ENCODE peak calls at places on chromosomes 4 and X, in seven cellular contexts. One of them, this sample, is unnamed. For H3K27me3, the result is how much of the 10 kb centered on the place peaks cover.

GRCh38 chr4:6595897-6596537 is 21.0 kb downstream of the MAN2B2 start:
- DNase-seq in gastrocnemius medialis: no peak
- DNase-seq in IMR-90: no peak
- DNase-seq in GM23338: peak
- DNase-seq in lung: no peak
- DNase-seq in heart right ventricle: no peak
- DNase-seq in Panc1: no peak
- DNase-seq in this sample: no peak

GRCh38 chrX:134682081-134682480 is 23.8 kb upstream of the PLAC1 start:
- DNase-seq in gastrocnemius medialis: no peak
- DNase-seq in IMR-90: no peak
- DNase-seq in GM23338: no peak
- DNase-seq in lung: no peak
- DNase-seq in heart right ventricle: no peak
- DNase-seq in Panc1: no peak
- DNase-seq in this sample: no peak

GRCh38 chr4:12319765-12320164 is 891.1 kb upstream of the HS3ST1 start:
- DNase-seq in gastrocnemius medialis: no peak
- DNase-seq in IMR-90: no peak
- DNase-seq in GM23338: no peak
- DNase-seq in lung: no peak
- DNase-seq in heart right ventricle: no peak
- DNase-seq in Panc1: no peak
- DNase-seq in this sample: no peak

GRCh38 chrX:45527834-45528233 is 327.2 kb upstream of the DIPK2B start:
- DNase-seq in gastrocnemius medialis: no peak
- DNase-seq in IMR-90: peak
- DNase-seq in GM23338: no peak
- DNase-seq in lung: no peak
- DNase-seq in heart right ventricle: no peak
- DNase-seq in Panc1: no peak
- DNase-seq in this sample: no peak

GRCh38 chrX:9856596-9856995 is 70.4 kb downstream of the SHROOM2 start:
- DNase-seq in gastrocnemius medialis: no peak
- DNase-seq in IMR-90: no peak
- DNase-seq in GM23338: no peak
- DNase-seq in lung: no peak
- DNase-seq in heart right ventricle: no peak
- DNase-seq in Panc1: no peak
- DNase-seq in this sample: no peak

GRCh38 chrX:24298191-24298590 is 15.7 kb downstream of the SUPT20HL2 start:
- DNase-seq in gastrocnemius medialis: no peak
- DNase-seq in IMR-90: peak
- DNase-seq in GM23338: no peak
- DNase-seq in lung: no peak
- DNase-seq in heart right ventricle: no peak
- DNase-seq in Panc1: no peak
- DNase-seq in this sample: no peak

GRCh38 chr4:55038176-55038890 is 87.1 kb downstream of the KDR start:
- DNase-seq in gastrocnemius medialis: peak
- DNase-seq in IMR-90: no peak
- DNase-seq in GM23338: no peak
- DNase-seq in lung: peak
- DNase-seq in heart right ventricle: peak
- DNase-seq in Panc1: no peak
- DNase-seq in this sample: no peak

GRCh38 chr4:140312101-140312500 is 61.3 kb upstream of the SCOC start:
- DNase-seq in gastrocnemius medialis: no peak
- DNase-seq in IMR-90: no peak
- DNase-seq in GM23338: no peak
- DNase-seq in lung: no peak
- DNase-seq in heart right ventricle: no peak
- DNase-seq in Panc1: no peak
- DNase-seq in this sample: no peak

GRCh38 chr4:38803833-38804653 is 548 bp downstream of the TLR1 start:
- DNase-seq in gastrocnemius medialis: no peak
- DNase-seq in IMR-90: no peak
- DNase-seq in GM23338: no peak
- DNase-seq in lung: no peak
- DNase-seq in heart right ventricle: no peak
- DNase-seq in Panc1: no peak
- DNase-seq in this sample: no peak

GRCh38 chrX:20547649-20548051 is 280.9 kb upstream of the RPS6KA3 start:
- DNase-seq in gastrocnemius medialis: no peak
- DNase-seq in IMR-90: peak
- DNase-seq in GM23338: no peak
- DNase-seq in lung: no peak
- DNase-seq in heart right ventricle: no peak
- DNase-seq in Panc1: no peak
- DNase-seq in this sample: no peak

GRCh38 chr4:4852591-4853362 is 6.7 kb upstream of the MSX1 start:
- DNase-seq in gastrocnemius medialis: no peak
- DNase-seq in IMR-90: peak
- DNase-seq in GM23338: peak
- DNase-seq in lung: no peak
- DNase-seq in heart right ventricle: no peak
- DNase-seq in Panc1: no peak
- DNase-seq in this sample: no peak

GRCh38 chr4:63275491-63275890 is 1133.8 kb downstream of the TECRL start:
- DNase-seq in gastrocnemius medialis: no peak
- DNase-seq in IMR-90: no peak
- DNase-seq in GM23338: no peak
- DNase-seq in lung: no peak
- DNase-seq in heart right ventricle: no peak
- DNase-seq in Panc1: no peak
- DNase-seq in this sample: no peak

GRCh38 chr4:73751166-73751565 is 10.8 kb downstream of the CXCL8 start:
- DNase-seq in gastrocnemius medialis: no peak
- DNase-seq in IMR-90: no peak
- DNase-seq in GM23338: no peak
- DNase-seq in lung: no peak
- DNase-seq in heart right ventricle: no peak
- DNase-seq in Panc1: no peak
- DNase-seq in this sample: no peak

GRCh38 chrX:57481514-57481913 is 110.3 kb upstream of the ZXDB start:
- DNase-seq in gastrocnemius medialis: no peak
- DNase-seq in IMR-90: no peak
- DNase-seq in GM23338: no peak
- DNase-seq in lung: no peak
- DNase-seq in heart right ventricle: no peak
- DNase-seq in Panc1: no peak
- DNase-seq in this sample: no peak

GRCh38 chrX:99001286-99001685 is 1408.8 kb downstream of the PCDH19 start:
- DNase-seq in gastrocnemius medialis: no peak
- DNase-seq in IMR-90: no peak
- DNase-seq in GM23338: no peak
- DNase-seq in lung: no peak
- DNase-seq in heart right ventricle: no peak
- DNase-seq in Panc1: no peak
- DNase-seq in this sample: no peak

GRCh38 chr4:8747467-8747841 is 124.2 kb downstream of the HMX1 start:
- DNase-seq in gastrocnemius medialis: no peak
- DNase-seq in IMR-90: no peak
- DNase-seq in GM23338: no peak
- DNase-seq in lung: no peak
- DNase-seq in heart right ventricle: no peak
- DNase-seq in Panc1: no peak
- DNase-seq in this sample: no peak

GRCh38 chr4:153257151-153257620 is 52.9 kb downstream of the TRIM2 start:
- DNase-seq in gastrocnemius medialis: no peak
- DNase-seq in IMR-90: peak
- DNase-seq in GM23338: peak
- DNase-seq in lung: no peak
- DNase-seq in heart right ventricle: no peak
- DNase-seq in Panc1: no peak
- DNase-seq in this sample: peak

GRCh38 chr4:22454955-22455354 is 60.9 kb downstream of the ADGRA3 start:
- DNase-seq in gastrocnemius medialis: no peak
- DNase-seq in IMR-90: peak
- DNase-seq in GM23338: no peak
- DNase-seq in lung: no peak
- DNase-seq in heart right ventricle: no peak
- DNase-seq in Panc1: no peak
- DNase-seq in this sample: no peak

GRCh38 chr4:40455340-40455902 is 120.3 kb downstream of the CHRNA9 start:
- DNase-seq in gastrocnemius medialis: no peak
- DNase-seq in IMR-90: no peak
- DNase-seq in GM23338: no peak
- DNase-seq in lung: peak
- DNase-seq in heart right ventricle: no peak
- DNase-seq in Panc1: no peak
- DNase-seq in this sample: no peak

GRCh38 chr4:173420324-173420752 is 21.4 kb upstream of the SCRG1 start:
- DNase-seq in gastrocnemius medialis: no peak
- DNase-seq in IMR-90: peak
- DNase-seq in GM23338: peak
- DNase-seq in lung: no peak
- DNase-seq in heart right ventricle: no peak
- DNase-seq in Panc1: peak
- DNase-seq in this sample: no peak

GRCh38 chrX:37755073-37755472 is 24.8 kb upstream of the CYBB start:
- DNase-seq in gastrocnemius medialis: no peak
- DNase-seq in IMR-90: no peak
- DNase-seq in GM23338: no peak
- DNase-seq in lung: no peak
- DNase-seq in heart right ventricle: no peak
- DNase-seq in Panc1: no peak
- DNase-seq in this sample: no peak

GRCh38 chr4:82097504-82097903 is 276.3 kb downstream of the HNRNPD start:
- DNase-seq in gastrocnemius medialis: no peak
- DNase-seq in IMR-90: no peak
- DNase-seq in GM23338: no peak
- DNase-seq in lung: no peak
- DNase-seq in heart right ventricle: no peak
- DNase-seq in Panc1: no peak
- DNase-seq in this sample: no peak

GRCh38 chr4:156619154-156619934 is 352.3 kb downstream of the PDGFC start:
- DNase-seq in gastrocnemius medialis: no peak
- DNase-seq in IMR-90: no peak
- DNase-seq in GM23338: no peak
- DNase-seq in lung: no peak
- DNase-seq in heart right ventricle: no peak
- DNase-seq in Panc1: no peak
- DNase-seq in this sample: no peak

GRCh38 chr4:156615066-156615514 is 356.5 kb downstream of the PDGFC start:
- DNase-seq in gastrocnemius medialis: no peak
- DNase-seq in IMR-90: peak
- DNase-seq in GM23338: no peak
- DNase-seq in lung: no peak
- DNase-seq in heart right ventricle: no peak
- DNase-seq in Panc1: no peak
- DNase-seq in this sample: no peak

GRCh38 chr4:156609421-156609820 is 362.2 kb downstream of the PDGFC start:
- DNase-seq in gastrocnemius medialis: no peak
- DNase-seq in IMR-90: no peak
- DNase-seq in GM23338: no peak
- DNase-seq in lung: no peak
- DNase-seq in heart right ventricle: peak
- DNase-seq in Panc1: no peak
- DNase-seq in this sample: no peak

GRCh38 chr4:156608651-156609050 is 362.9 kb downstream of the PDGFC start:
- DNase-seq in gastrocnemius medialis: no peak
- DNase-seq in IMR-90: no peak
- DNase-seq in GM23338: no peak
- DNase-seq in lung: no peak
- DNase-seq in heart right ventricle: no peak
- DNase-seq in Panc1: no peak
- DNase-seq in this sample: no peak

GRCh38 chr4:156614536-156614935 is 357.1 kb downstream of the PDGFC start:
- DNase-seq in gastrocnemius medialis: no peak
- DNase-seq in IMR-90: no peak
- DNase-seq in GM23338: no peak
- DNase-seq in lung: no peak
- DNase-seq in heart right ventricle: no peak
- DNase-seq in Panc1: no peak
- DNase-seq in this sample: no peak
- TF ChIP-seq CTCF in gastrocnemius medialis: no peak
- TF ChIP-seq CTCF in IMR-90: no peak
- TF ChIP-seq CTCF in GM23338: no peak
- TF ChIP-seq CTCF in lung: no peak
- TF ChIP-seq CTCF in heart right ventricle: no peak
- TF ChIP-seq CTCF in Panc1: no peak
- TF ChIP-seq CTCF in this sample: no peak

GRCh38 chr4:84680956-84681355 is 98.0 kb downstream of the CDS1 start:
- DNase-seq in gastrocnemius medialis: no peak
- DNase-seq in IMR-90: no peak
- DNase-seq in GM23338: no peak
- DNase-seq in lung: no peak
- DNase-seq in heart right ventricle: no peak
- DNase-seq in Panc1: no peak
- DNase-seq in this sample: no peak
- H3K27ac ChIP-seq in gastrocnemius medialis: no peak
- H3K27ac ChIP-seq in IMR-90: no peak
- H3K27ac ChIP-seq in GM23338: peak
- H3K27ac ChIP-seq in lung: no peak
- H3K27ac ChIP-seq in heart right ventricle: no peak
- H3K27ac ChIP-seq in Panc1: no peak
- H3K27ac ChIP-seq in this sample: no peak

DNA sequence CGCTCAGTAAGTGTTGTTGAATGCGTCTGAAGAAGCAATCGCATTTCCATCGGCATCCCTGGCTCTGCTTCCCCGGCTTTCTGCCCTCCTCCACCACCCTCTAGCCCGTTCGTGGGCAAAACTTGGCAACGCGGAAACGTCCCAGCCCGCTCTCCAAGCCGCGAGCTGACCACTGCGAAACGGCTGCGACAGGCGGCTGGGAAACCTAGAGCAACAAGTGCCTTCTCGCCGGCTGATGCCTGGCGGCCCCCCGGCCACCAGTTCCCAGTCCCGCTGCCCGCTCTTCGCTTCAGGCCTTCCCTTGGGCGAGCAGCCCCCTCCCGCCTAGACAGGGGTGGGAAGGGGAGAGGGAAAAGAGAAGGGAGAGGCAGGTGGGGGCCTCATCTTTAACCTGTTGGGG is 837 bp downstream of the CITED1 start:
- DNase-seq in gastrocnemius medialis: no peak
- DNase-seq in IMR-90: no peak
- DNase-seq in GM23338: peak
- DNase-seq in lung: no peak
- DNase-seq in heart right ventricle: no peak
- DNase-seq in Panc1: no peak
- DNase-seq in this sample: no peak
- H3K27me3 ChIP-seq in gastrocnemius medialis: half or more
- H3K27me3 ChIP-seq in IMR-90: half or more
- H3K27me3 ChIP-seq in GM23338: half or more
- H3K27me3 ChIP-seq in lung: under half
- H3K27me3 ChIP-seq in heart right ventricle: under half
- H3K27me3 ChIP-seq in Panc1: under half
- H3K27me3 ChIP-seq in this sample: half or more

DNA sequence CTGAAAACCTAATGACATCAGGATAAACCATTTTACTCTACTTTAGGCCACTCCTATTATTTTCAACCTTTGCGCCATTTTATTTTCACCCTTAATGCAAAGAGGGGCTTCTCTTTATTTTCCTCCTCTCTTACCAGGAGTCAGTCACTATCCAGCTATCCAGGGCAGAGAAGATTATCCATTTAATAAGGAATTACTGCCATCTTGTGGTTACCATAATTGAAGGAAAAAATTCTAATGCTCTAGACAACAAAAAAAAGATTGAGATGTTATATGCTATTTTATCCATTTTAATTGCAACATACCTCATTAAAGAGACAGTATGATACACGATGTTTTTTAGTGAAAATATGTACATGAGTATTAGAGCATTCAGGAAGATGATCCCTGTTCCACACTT is 514.5 kb upstream of the FAM241A start:
- DNase-seq in gastrocnemius medialis: no peak
- DNase-seq in IMR-90: peak
- DNase-seq in GM23338: peak
- DNase-seq in lung: no peak
- DNase-seq in heart right ventricle: no peak
- DNase-seq in Panc1: no peak
- DNase-seq in this sample: no peak
- TF ChIP-seq CTCF in gastrocnemius medialis: no peak
- TF ChIP-seq CTCF in IMR-90: peak
- TF ChIP-seq CTCF in GM23338: peak
- TF ChIP-seq CTCF in lung: peak
- TF ChIP-seq CTCF in heart right ventricle: peak
- TF ChIP-seq CTCF in Panc1: peak
- TF ChIP-seq CTCF in this sample: no peak